ENCODE peak calls at places on chromosomes 2 and 18, in eight cellular contexts. G is posterior cingulate gyrus, Q is OCI-LY7, A is heart left ventricle, Y is renal cortical epithelial cell, L is GOT3, E is prostate gland, V is NCI-H510A treated with DMSO at 0.1 percent for 48 hours. X is an unnamed sample.

GRCh38 chr18:24985616-24986015 is 366.4 kb downstream of the ZNF521 start:
- DNase-seq in G (no peak), Q (no peak), A (no peak), Y (no peak), L (no peak), E (no peak), V (no peak), X (no peak)

GRCh38 chr2:57696016-57696415 is 350.6 kb upstream of the VRK2 start:
- DNase-seq in G (no peak), Q (no peak), A (no peak), Y (peak; percentile 79), L (no peak), E (no peak), V (no peak), X (no peak)

GRCh38 chr2:159600752-159601151 is 15.6 kb downstream of the BAZ2B start:
- DNase-seq in G (no peak), Q (no peak), A (no peak), Y (peak; percentile 59), L (no peak), E (no peak), V (no peak), X (no peak)

GRCh38 chr2:102439065-102439695 is 16.2 kb downstream of the IL18RAP start:
- DNase-seq in G (no peak), Q (no peak), A (no peak), Y (peak; percentile 94), L (no peak), E (no peak), V (no peak), X (no peak)

GRCh38 chr2:152578573-152578972 is 138.7 kb downstream of the PRPF40A start:
- DNase-seq in G (no peak), Q (no peak), A (no peak), Y (no peak), L (no peak), E (no peak), V (no peak), X (no peak)

GRCh38 chr2:203804070-203804469 is 63.5 kb upstream of the CTLA4 start:
- DNase-seq in G (no peak), Q (no peak), A (peak; percentile 56), Y (peak; percentile 96), L (peak; percentile 56), E (no peak), V (no peak), X (no peak)

GRCh38 chr2:45382744-45383143 is 228.3 kb downstream of the SRBD1 start:
- DNase-seq in G (no peak), Q (no peak), A (no peak), Y (no peak), L (no peak), E (no peak), V (no peak), X (no peak)

GRCh38 chr2:98134138-98134537 is 47.2 kb downstream of the VWA3B start:
- DNase-seq in G (no peak), Q (no peak), A (peak; percentile 48), Y (no peak), L (no peak), E (no peak), V (no peak), X (peak; percentile 68)

GRCh38 chr2:128272586-128273468 is 45.8 kb downstream of the HS6ST1 start:
- DNase-seq in G (no peak), Q (no peak), A (no peak), Y (no peak), L (no peak), E (no peak), V (no peak), X (no peak)

GRCh38 chr2:74628538-74629105 is 19.5 kb downstream of the M1AP start:
- DNase-seq in G (no peak), Q (no peak), A (no peak), Y (no peak), L (no peak), E (no peak), V (no peak), X (no peak)

GRCh38 chr18:10515456-10515855 is 10.4 kb upstream of the NAPG start:
- DNase-seq in G (no peak), Q (no peak), A (no peak), Y (no peak), L (no peak), E (no peak), V (no peak), X (no peak)

GRCh38 chr18:32840962-32841361 is 68.1 kb upstream of the KLHL14 start:
- DNase-seq in G (no peak), Q (no peak), A (no peak), Y (no peak), L (no peak), E (no peak), V (no peak), X (no peak)

GRCh38 chr2:217338306-217338916 is 478.5 kb upstream of the TNP1 start:
- DNase-seq in G (no peak), Q (no peak), A (no peak), Y (peak; percentile 46), L (no peak), E (no peak), V (no peak), X (no peak)

GRCh38 chr2:122136071-122136470 is 380.6 kb downstream of the TSN start:
- DNase-seq in G (no peak), Q (peak; percentile 57), A (no peak), Y (no peak), L (no peak), E (no peak), V (no peak), X (peak; percentile 51)

GRCh38 chr18:8603663-8604520 is 5.3 kb upstream of the RAB12 start:
- DNase-seq in G (no peak), Q (peak; percentile 42), A (no peak), Y (no peak), L (no peak), E (no peak), V (no peak), X (no peak)

GRCh38 chr2:108304975-108305374 is 16.3 kb downstream of the SULT1C2 start:
- DNase-seq in G (no peak), Q (no peak), A (no peak), Y (no peak), L (no peak), E (no peak), V (no peak), X (no peak)

GRCh38 chr2:64658269-64658668 is 4.6 kb upstream of the SERTAD2 start:
- DNase-seq in G (no peak), Q (peak; percentile 93), A (no peak), Y (no peak), L (no peak), E (no peak), V (no peak), X (peak; percentile 72)

GRCh38 chr2:176812376-176812775 is 400.2 kb upstream of the HNRNPA3 start:
- DNase-seq in G (no peak), Q (no peak), A (no peak), Y (no peak), L (no peak), E (no peak), V (no peak), X (no peak)

GRCh38 chr2:234459401-234460009 is 37.4 kb downstream of the ARL4C start:
- DNase-seq in G (no peak), Q (no peak), A (no peak), Y (no peak), L (no peak), E (no peak), V (peak; percentile 33), X (no peak)

GRCh38 chr2:242011991-242012764 is 142.6 kb downstream of the RTP5 start:
- DNase-seq in G (no peak), Q (no peak), A (no peak), Y (no peak), L (no peak), E (no peak), V (no peak), X (no peak)